ENCODE peak calls at places on chromosomes 2 and 18, in four cellular contexts. D is K562, U is GM12878, C is HepG2. O is an unnamed sample.

GRCh38 chr2:72140621-72140960 is 7.1 kb downstream of the CYP26B1 start:
- DNase-seq in D (no peak), U (no peak), C (no peak), O (no peak)

GRCh38 chr2:151032741-151033152 is 228.9 kb downstream of the RBM43 start:
- DNase-seq in D (no peak), U (no peak), C (no peak), O (no peak)

GRCh38 chr2:113052767-113053166 is at the start of gene IL36B:
- DNase-seq in D (no peak), U (no peak), C (no peak), O (no peak)

GRCh38 chr2:115190459-115190858 is 748.0 kb downstream of the DPP10 start:
- DNase-seq in D (no peak), U (no peak), C (no peak), O (no peak)

GRCh38 chr2:45904267-45904921 is 252.9 kb downstream of the PRKCE start:
- DNase-seq in D (no peak), U (no peak), C (no peak), O (no peak)

GRCh38 chr2:9775351-9775750 is 67.9 kb upstream of the TAF1B start:
- DNase-seq in D (no peak), U (no peak), C (no peak), O (no peak)

GRCh38 chr2:88671786-88672427 is 19.6 kb upstream of the RPIA start:
- DNase-seq in D (peak; percentile 61), U (no peak), C (peak; percentile 50), O (no peak)

GRCh38 chr2:175282300-175282699 is 100.8 kb upstream of the ATP5MC3 start:
- DNase-seq in D (peak; percentile 17), U (no peak), C (peak; percentile 20), O (no peak)

GRCh38 chr2:144890828-144891227 is 370.9 kb upstream of the ZEB2 start:
- DNase-seq in D (peak; percentile 71), U (no peak), C (no peak), O (no peak)

GRCh38 chr2:176637497-176638166 is 368.4 kb downstream of the MTX2 start:
- DNase-seq in D (no peak), U (no peak), C (no peak), O (peak; percentile 56)

GRCh38 chr2:148218326-148219075 is 197.6 kb downstream of the MBD5 start:
- DNase-seq in D (no peak), U (no peak), C (no peak), O (no peak)

GRCh38 chr18:74278058-74278457 is 13.7 kb downstream of the CYB5A start:
- DNase-seq in D (no peak), U (no peak), C (peak; percentile 29), O (no peak)

GRCh38 chr2:173150087-173150486 is 74.4 kb downstream of the MAP3K20 start:
- DNase-seq in D (no peak), U (no peak), C (no peak), O (no peak)

GRCh38 chr2:54680397-54681032 is 42.9 kb upstream of the EML6 start:
- DNase-seq in D (no peak), U (peak; percentile 77), C (no peak), O (no peak)

GRCh38 chr2:219500135-219500534 is 1.4 kb downstream of the GMPPA start:
- DNase-seq in D (no peak), U (no peak), C (peak; percentile 43), O (no peak)

GRCh38 chr2:50098242-50098641 is 933.7 kb downstream of the NRXN1 start:
- DNase-seq in D (no peak), U (no peak), C (no peak), O (no peak)

GRCh38 chr2:82792316-82792715 is 1666.8 kb downstream of the SUCLG1 start:
- DNase-seq in D (no peak), U (no peak), C (no peak), O (no peak)

GRCh38 chr2:26000561-26001211 is 18.4 kb upstream of the KIF3C start:
- DNase-seq in D (no peak), U (no peak), C (peak; percentile 79), O (no peak)

GRCh38 chr2:54204476-54204875 is 51.6 kb downstream of the TSPYL6 start:
- DNase-seq in D (no peak), U (no peak), C (peak; percentile 56), O (no peak)

GRCh38 chr2:237996041-237996593 is 29.3 kb downstream of the UBE2F start:
- DNase-seq in D (no peak), U (no peak), C (no peak), O (no peak)

GRCh38 chr2:9333591-9334171 is 89.6 kb downstream of the ITGB1BP1 start:
- DNase-seq in D (peak; percentile 79), U (no peak), C (peak; percentile 84), O (peak; percentile 34)

GRCh38 chr2:46481541-46482193 is 2.3 kb downstream of the TMEM247 start:
- DNase-seq in D (no peak), U (no peak), C (no peak), O (no peak)

GRCh38 chr18:41096504-41096903 is 858.5 kb upstream of the PIK3C3 start:
- DNase-seq in D (no peak), U (no peak), C (no peak), O (peak; percentile 8)

GRCh38 chr2:70161069-70161534 is 29.7 kb downstream of the C2orf42 start:
- DNase-seq in D (no peak), U (peak; percentile 99), C (no peak), O (no peak)

GRCh38 chr2:120546077-120546864 is 189.4 kb upstream of the GLI2 start:
- DNase-seq in D (peak; percentile 33), U (no peak), C (peak; percentile 97), O (no peak)

GRCh38 chr2:20553580-20553979 is 97.3 kb downstream of the HS1BP3 start:
- DNase-seq in D (no peak), U (no peak), C (peak; percentile 81), O (no peak)

GRCh38 chr18:51054764-51055163 is 24.8 kb downstream of the SMAD4 start:
- DNase-seq in D (no peak), U (no peak), C (no peak), O (no peak)

GRCh38 chr18:33034212-33034611 is 261.4 kb upstream of the KLHL14 start:
- DNase-seq in D (no peak), U (no peak), C (no peak), O (no peak)

GRCh38 chr2:51581636-51582267 is 549.8 kb upstream of the NRXN1 start:
- DNase-seq in D (no peak), U (no peak), C (no peak), O (no peak)

GRCh38 chr2:108069515-108070310 is 83.4 kb downstream of the SLC5A7 start:
- DNase-seq in D (peak; percentile 2), U (no peak), C (peak; percentile 10), O (peak; percentile 20)

GRCh38 chr2:108074945-108075344 is 88.6 kb downstream of the SLC5A7 start:
- DNase-seq in D (no peak), U (no peak), C (no peak), O (peak; percentile 19)

GRCh38 chr2:108074150-108074549 is 87.8 kb downstream of the SLC5A7 start:
- DNase-seq in D (no peak), U (no peak), C (no peak), O (no peak)

GRCh38 chr2:108067820-108068405 is 81.6 kb downstream of the SLC5A7 start:
- DNase-seq in D (no peak), U (no peak), C (no peak), O (no peak)

DNA sequence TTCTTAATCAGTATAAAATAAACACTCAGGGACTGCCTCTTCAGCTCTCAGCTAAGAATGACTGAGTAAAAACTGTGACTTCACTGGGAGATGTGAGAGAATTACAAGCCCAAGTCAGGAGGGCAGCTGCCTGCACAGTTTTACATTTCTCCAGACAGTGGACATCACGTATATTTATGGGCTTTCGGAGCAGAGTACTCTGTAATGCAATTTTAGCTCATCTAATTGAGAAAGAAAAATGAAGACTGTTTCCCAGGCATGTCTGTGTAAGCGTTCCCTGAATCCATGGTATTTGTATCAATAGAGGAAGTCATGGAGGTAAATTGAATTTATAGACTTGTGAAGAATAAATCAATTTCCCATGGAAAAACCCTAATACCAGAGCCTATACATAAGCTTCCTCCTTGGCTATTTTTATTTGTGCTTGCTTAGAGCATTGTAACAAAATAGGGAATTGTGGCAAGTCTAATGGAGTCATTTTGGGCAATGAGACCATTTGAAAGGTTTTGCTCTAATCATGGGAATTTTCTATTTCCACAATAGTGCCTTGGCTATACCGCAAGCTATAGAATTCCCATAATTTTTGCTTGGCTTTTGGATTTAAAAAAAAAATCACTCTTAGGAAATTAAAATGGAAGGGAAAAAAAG is 87.2 kb downstream of the SLC5A7 start:
- DNase-seq in D (no peak), U (no peak), C (no peak), O (no peak)
- TF ChIP-seq TCF7 in D (no peak), U (no peak), C (no peak), O (no peak)

GRCh38 chr2:64212346-64212745 is 68.1 kb upstream of the PELI1 start:
- DNase-seq in D (peak; percentile 54), U (no peak), C (no peak), O (no peak)

GRCh38 chr2:64213607-64214275 is 69.5 kb upstream of the PELI1 start:
- DNase-seq in D (peak; percentile 29), U (peak; percentile 71), C (no peak), O (no peak)

GRCh38 chr2:64212801-64213321 is 68.6 kb upstream of the PELI1 start:
- DNase-seq in D (peak; percentile 69), U (peak; percentile 60), C (no peak), O (no peak)

GRCh38 chr2:64217198-64217869 is 73.1 kb upstream of the PELI1 start:
- DNase-seq in D (no peak), U (no peak), C (no peak), O (no peak)

DNA sequence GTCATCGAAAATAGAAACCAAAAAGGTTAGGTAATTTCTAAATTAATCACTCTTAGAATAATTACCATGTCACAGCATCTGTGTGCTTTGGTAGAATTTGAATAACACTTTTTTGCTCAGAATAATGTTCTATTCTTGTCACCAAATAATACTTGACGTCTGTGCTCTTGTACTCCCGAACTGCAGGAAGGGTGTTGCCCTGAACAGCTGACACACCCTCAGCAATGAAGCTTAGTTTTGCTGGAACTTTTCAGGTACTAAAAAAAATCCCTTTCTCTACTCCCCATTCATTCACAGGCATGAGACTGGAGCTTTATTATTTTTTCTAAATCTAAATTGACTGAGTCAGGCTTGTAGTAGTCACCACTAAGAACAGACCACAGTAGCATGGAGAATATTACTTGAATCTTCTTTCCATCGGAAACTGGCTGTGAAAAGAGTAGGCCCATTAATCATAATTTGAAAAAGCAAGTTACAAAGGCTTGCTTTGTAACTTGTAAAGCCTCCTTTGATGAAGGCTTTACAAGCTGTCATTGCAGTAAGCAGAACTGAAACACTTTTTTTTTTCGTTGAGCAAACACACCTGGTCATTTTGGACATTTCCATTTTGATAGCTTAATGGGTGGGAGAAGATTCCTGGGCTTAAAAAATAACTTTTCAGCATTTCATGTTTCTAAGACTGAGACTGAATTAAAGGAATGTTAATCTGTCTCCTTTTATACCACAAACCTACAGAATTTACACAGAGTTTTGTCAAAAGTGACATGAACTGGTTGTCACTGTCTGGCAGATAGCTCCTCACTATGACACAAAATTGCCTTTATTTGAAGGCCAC is 70.3 kb upstream of the PELI1 start:
- DNase-seq in D (peak; percentile 47), U (peak; percentile 91), C (no peak), O (no peak)
- TF ChIP-seq ATF3 in D (no peak), U (no peak), C (no peak), O (no peak)

GRCh38 chr18:14999085-14999975 is 251.4 kb downstream of the ANKRD30B start:
- DNase-seq in D (no peak), U (no peak), C (no peak), O (no peak)
- TF ChIP-seq TCF7 in D (no peak), U (no peak), C (no peak), O (no peak)

DNA sequence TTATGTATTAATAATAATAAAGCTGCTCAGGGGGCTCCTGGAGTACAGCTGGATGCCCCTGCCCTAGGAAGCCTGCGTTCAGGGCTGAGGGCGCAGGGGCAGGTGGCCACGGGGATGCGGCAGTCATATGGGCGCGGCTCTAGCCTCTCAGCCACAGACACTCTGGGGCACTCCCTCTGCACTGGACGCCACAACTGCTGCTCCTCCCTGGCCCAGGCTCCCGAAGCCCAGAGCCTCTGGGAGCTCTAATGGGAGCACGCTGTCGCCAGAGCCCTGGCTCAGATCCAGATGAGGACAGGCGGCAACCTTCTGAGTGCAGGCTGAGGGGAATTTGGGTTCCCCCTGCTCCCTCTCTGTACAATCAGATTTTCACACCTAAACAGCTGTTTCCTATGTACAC is 93.6 kb downstream of the MTCL1 start:
- DNase-seq in D (no peak), U (no peak), C (no peak), O (no peak)
- TF ChIP-seq ATF3 in D (no peak), U (no peak), C (no peak), O (no peak)